ENCODE peak calls at places on chromosomes 1 and 21, in eight cellular contexts. One of them, this sample, is unnamed. For H3K4me1, the result is how much of the 10 kb centered on the place peaks cover.

GRCh38 chr1:36731226-36732037 is 248.7 kb upstream of the CSF3R start:
- DNase-seq in prostate gland: no peak
- DNase-seq in sigmoid colon: no peak
- DNase-seq in esophagus squamous epithelium: no peak
- DNase-seq in heart left ventricle: no peak
- DNase-seq in tibial nerve: no peak
- DNase-seq in uterus: no peak
- DNase-seq in IMR-90: no peak
- DNase-seq in this sample: no peak

GRCh38 chr1:27570823-27571222 is 33.1 kb downstream of the AHDC1 start:
- DNase-seq in tibial nerve: no peak
- DNase-seq in esophagus squamous epithelium: no peak
- DNase-seq in sigmoid colon: no peak
- DNase-seq in heart left ventricle: no peak
- DNase-seq in uterus: no peak
- DNase-seq in IMR-90: no peak
- DNase-seq in prostate gland: no peak
- DNase-seq in this sample: no peak

GRCh38 chr1:36469163-36469562 is 5.0 kb upstream of the MRPS15 start:
- DNase-seq in esophagus squamous epithelium: no peak
- DNase-seq in IMR-90: no peak
- DNase-seq in prostate gland: no peak
- DNase-seq in tibial nerve: no peak
- DNase-seq in sigmoid colon: no peak
- DNase-seq in heart left ventricle: no peak
- DNase-seq in uterus: no peak
- DNase-seq in this sample: no peak

GRCh38 chr1:38018864-38019343 is 6.4 kb downstream of the UTP11 start:
- DNase-seq in prostate gland: no peak
- DNase-seq in tibial nerve: no peak
- DNase-seq in heart left ventricle: no peak
- DNase-seq in esophagus squamous epithelium: no peak
- DNase-seq in uterus: no peak
- DNase-seq in sigmoid colon: no peak
- DNase-seq in IMR-90: peak
- DNase-seq in this sample: no peak

GRCh38 chr1:171740987-171741871 is 636 bp downstream of the VAMP4 start:
- DNase-seq in uterus: peak
- DNase-seq in IMR-90: peak
- DNase-seq in esophagus squamous epithelium: no peak
- DNase-seq in sigmoid colon: peak
- DNase-seq in prostate gland: peak
- DNase-seq in heart left ventricle: peak
- DNase-seq in tibial nerve: peak
- DNase-seq in this sample: peak

GRCh38 chr1:169486281-169486904 is 649 bp upstream of the SLC19A2 start:
- DNase-seq in sigmoid colon: no peak
- DNase-seq in heart left ventricle: peak
- DNase-seq in esophagus squamous epithelium: no peak
- DNase-seq in tibial nerve: no peak
- DNase-seq in IMR-90: peak
- DNase-seq in uterus: no peak
- DNase-seq in prostate gland: no peak
- DNase-seq in this sample: no peak

GRCh38 chr1:223700942-223701637 is 11.2 kb upstream of the CAPN2 start:
- DNase-seq in sigmoid colon: no peak
- DNase-seq in tibial nerve: no peak
- DNase-seq in heart left ventricle: peak
- DNase-seq in prostate gland: no peak
- DNase-seq in uterus: peak
- DNase-seq in esophagus squamous epithelium: no peak
- DNase-seq in IMR-90: peak
- DNase-seq in this sample: no peak

GRCh38 chr21:29267666-29268065 is 31.1 kb upstream of the BACH1 start:
- DNase-seq in uterus: no peak
- DNase-seq in tibial nerve: no peak
- DNase-seq in IMR-90: no peak
- DNase-seq in heart left ventricle: no peak
- DNase-seq in esophagus squamous epithelium: no peak
- DNase-seq in sigmoid colon: no peak
- DNase-seq in prostate gland: no peak
- DNase-seq in this sample: no peak

GRCh38 chr21:35399002-35399401 is 349.9 kb upstream of the RUNX1 start:
- DNase-seq in tibial nerve: no peak
- DNase-seq in prostate gland: no peak
- DNase-seq in uterus: no peak
- DNase-seq in IMR-90: no peak
- DNase-seq in esophagus squamous epithelium: no peak
- DNase-seq in heart left ventricle: no peak
- DNase-seq in sigmoid colon: no peak
- DNase-seq in this sample: no peak

GRCh38 chr1:27353629-27354028 is 11.8 kb downstream of the SYTL1 start:
- DNase-seq in esophagus squamous epithelium: no peak
- DNase-seq in sigmoid colon: no peak
- DNase-seq in heart left ventricle: no peak
- DNase-seq in IMR-90: no peak
- DNase-seq in uterus: no peak
- DNase-seq in prostate gland: no peak
- DNase-seq in tibial nerve: no peak
- DNase-seq in this sample: no peak

DNA sequence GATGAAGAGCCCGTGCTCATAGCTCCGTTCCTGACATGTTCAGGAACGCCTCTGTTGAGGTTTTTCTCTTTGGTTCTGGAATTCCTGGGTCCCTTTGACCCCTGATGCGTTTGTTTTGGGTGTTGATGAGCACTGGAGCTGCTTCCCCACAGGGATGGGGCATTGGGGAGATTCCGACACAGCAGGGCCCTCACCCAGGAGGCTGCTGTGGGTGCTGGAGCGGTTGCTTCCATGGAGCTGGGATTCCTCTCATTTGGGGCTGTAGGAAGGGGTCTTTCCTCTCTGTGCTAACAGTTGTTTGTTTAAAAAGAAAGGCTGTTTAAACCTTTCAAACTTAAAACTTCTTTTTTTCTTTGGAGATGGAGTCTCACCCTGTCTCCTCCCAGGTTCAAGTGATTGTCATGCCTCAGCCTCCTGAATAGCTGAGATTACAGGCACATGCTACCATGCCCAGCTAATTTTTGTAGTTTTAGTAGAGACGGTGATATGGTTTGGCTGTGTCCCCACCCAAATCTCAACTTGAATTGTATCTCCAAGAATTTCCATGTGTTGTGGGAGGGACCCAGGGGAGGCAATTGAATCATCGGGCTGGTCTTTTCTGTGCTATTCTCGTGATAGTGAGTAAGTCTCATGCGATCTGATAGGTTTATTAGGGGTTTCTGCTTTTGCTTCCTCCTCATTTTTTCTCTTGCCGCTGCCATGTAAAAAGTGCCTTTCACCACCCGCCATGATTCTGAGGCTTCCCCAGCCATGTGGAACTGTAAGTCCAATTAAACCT is 48.9 kb downstream of the SKI start:
- DNase-seq in tibial nerve: no peak
- DNase-seq in IMR-90: peak
- DNase-seq in heart left ventricle: no peak
- DNase-seq in esophagus squamous epithelium: no peak
- DNase-seq in uterus: no peak
- DNase-seq in sigmoid colon: no peak
- DNase-seq in prostate gland: no peak
- DNase-seq in this sample: no peak
- H3K27ac ChIP-seq in tibial nerve: peak
- H3K27ac ChIP-seq in IMR-90: peak
- H3K27ac ChIP-seq in heart left ventricle: peak
- H3K27ac ChIP-seq in esophagus squamous epithelium: peak
- H3K27ac ChIP-seq in uterus: peak
- H3K27ac ChIP-seq in sigmoid colon: peak
- H3K27ac ChIP-seq in prostate gland: peak
- H3K27ac ChIP-seq in this sample: no peak

GRCh38 chr1:31580513-31580870 is 4.2 kb downstream of the TINAGL1 start:
- DNase-seq in prostate gland: peak
- DNase-seq in tibial nerve: no peak
- DNase-seq in sigmoid colon: peak
- DNase-seq in esophagus squamous epithelium: no peak
- DNase-seq in uterus: peak
- DNase-seq in IMR-90: peak
- DNase-seq in heart left ventricle: peak
- DNase-seq in this sample: no peak
- H3K4me1 ChIP-seq in prostate gland: under half
- H3K4me1 ChIP-seq in tibial nerve: under half
- H3K4me1 ChIP-seq in sigmoid colon: half or more
- H3K4me1 ChIP-seq in esophagus squamous epithelium: under half
- H3K4me1 ChIP-seq in uterus: under half
- H3K4me1 ChIP-seq in IMR-90: under half
- H3K4me1 ChIP-seq in heart left ventricle: half or more
- H3K4me1 ChIP-seq in this sample: under half

DNA sequence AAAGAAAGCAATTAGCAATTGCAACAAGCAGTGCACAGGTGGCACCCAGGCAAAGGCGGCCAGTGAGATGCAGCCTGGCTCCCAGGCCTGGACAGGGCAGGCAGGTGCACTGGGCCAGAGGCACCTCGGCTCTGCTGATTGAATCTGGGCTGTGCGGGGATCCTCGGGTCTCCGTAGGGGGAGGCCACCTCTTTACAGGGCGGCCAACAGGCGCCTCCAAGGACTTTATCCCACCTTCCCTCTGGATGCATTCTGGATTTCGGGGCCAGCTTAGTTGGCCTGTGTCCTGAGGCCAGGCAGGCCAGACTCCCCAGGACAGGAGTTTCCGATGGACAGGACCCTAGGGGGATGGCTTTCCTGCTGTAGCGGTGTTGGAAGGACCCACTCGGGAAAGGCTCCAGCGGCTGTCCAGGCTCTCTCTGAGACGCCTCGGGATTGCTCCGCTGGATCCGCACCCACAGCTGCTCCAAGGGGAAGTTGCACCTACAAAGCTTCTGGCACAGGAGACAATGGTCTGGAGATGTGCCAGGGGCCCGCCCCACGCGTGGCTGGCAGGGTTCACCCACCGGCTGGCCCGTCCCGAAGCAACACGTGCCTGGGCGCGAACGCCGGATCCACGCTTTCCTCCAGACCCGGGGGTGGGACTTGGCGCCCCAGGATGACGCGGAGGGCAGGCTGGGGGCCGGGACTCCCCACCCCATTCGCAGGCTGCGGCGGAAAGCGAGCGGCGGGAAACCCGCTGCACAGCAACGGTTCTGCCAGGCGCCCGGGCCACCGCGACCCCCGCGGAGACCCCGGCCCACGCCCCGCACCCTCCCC is 810 bp downstream of the SLC19A1 start:
- DNase-seq in prostate gland: peak
- DNase-seq in uterus: peak
- DNase-seq in sigmoid colon: peak
- DNase-seq in tibial nerve: peak
- DNase-seq in esophagus squamous epithelium: no peak
- DNase-seq in IMR-90: peak
- DNase-seq in heart left ventricle: peak
- DNase-seq in this sample: peak
- TF ChIP-seq POLR2A in prostate gland: no peak
- TF ChIP-seq POLR2A in uterus: no peak
- TF ChIP-seq POLR2A in sigmoid colon: no peak
- TF ChIP-seq POLR2A in tibial nerve: no peak
- TF ChIP-seq POLR2A in esophagus squamous epithelium: no peak
- TF ChIP-seq POLR2A in IMR-90: no peak
- TF ChIP-seq POLR2A in heart left ventricle: no peak
- TF ChIP-seq POLR2A in this sample: no peak

GRCh38 chr1:25768999-25769398 is 31.0 kb upstream of the SELENON start:
- DNase-seq in IMR-90: no peak
- DNase-seq in esophagus squamous epithelium: no peak
- DNase-seq in tibial nerve: no peak
- DNase-seq in uterus: no peak
- DNase-seq in prostate gland: no peak
- DNase-seq in sigmoid colon: no peak
- DNase-seq in heart left ventricle: no peak
- DNase-seq in this sample: no peak
- H3K27ac ChIP-seq in IMR-90: no peak
- H3K27ac ChIP-seq in esophagus squamous epithelium: no peak
- H3K27ac ChIP-seq in tibial nerve: no peak
- H3K27ac ChIP-seq in uterus: no peak
- H3K27ac ChIP-seq in prostate gland: no peak
- H3K27ac ChIP-seq in sigmoid colon: no peak
- H3K27ac ChIP-seq in heart left ventricle: no peak
- H3K27ac ChIP-seq in this sample: no peak

GRCh38 chr1:151520359-151520758 is 9.2 kb downstream of the CGN start:
- DNase-seq in IMR-90: no peak
- DNase-seq in uterus: no peak
- DNase-seq in esophagus squamous epithelium: no peak
- DNase-seq in sigmoid colon: no peak
- DNase-seq in prostate gland: no peak
- DNase-seq in tibial nerve: no peak
- DNase-seq in heart left ventricle: no peak
- DNase-seq in this sample: no peak
- H3K4me1 ChIP-seq in IMR-90: under half
- H3K4me1 ChIP-seq in uterus: under half
- H3K4me1 ChIP-seq in esophagus squamous epithelium: under half
- H3K4me1 ChIP-seq in sigmoid colon: under half
- H3K4me1 ChIP-seq in prostate gland: under half
- H3K4me1 ChIP-seq in tibial nerve: under half
- H3K4me1 ChIP-seq in heart left ventricle: under half
- H3K4me1 ChIP-seq in this sample: under half

GRCh38 chr1:209767105-209767504 is 11.3 kb downstream of the TRAF3IP3 start:
- DNase-seq in prostate gland: no peak
- DNase-seq in esophagus squamous epithelium: no peak
- DNase-seq in uterus: no peak
- DNase-seq in IMR-90: no peak
- DNase-seq in tibial nerve: no peak
- DNase-seq in heart left ventricle: no peak
- DNase-seq in sigmoid colon: no peak
- DNase-seq in this sample: no peak

GRCh38 chr1:209769956-209770355 is 14.1 kb downstream of the TRAF3IP3 start:
- DNase-seq in esophagus squamous epithelium: no peak
- DNase-seq in sigmoid colon: no peak
- DNase-seq in IMR-90: no peak
- DNase-seq in uterus: no peak
- DNase-seq in heart left ventricle: no peak
- DNase-seq in tibial nerve: no peak
- DNase-seq in prostate gland: no peak
- DNase-seq in this sample: no peak

GRCh38 chr1:209767706-209768105 is 11.9 kb downstream of the TRAF3IP3 start:
- DNase-seq in sigmoid colon: no peak
- DNase-seq in tibial nerve: no peak
- DNase-seq in IMR-90: no peak
- DNase-seq in esophagus squamous epithelium: no peak
- DNase-seq in heart left ventricle: no peak
- DNase-seq in prostate gland: no peak
- DNase-seq in uterus: no peak
- DNase-seq in this sample: no peak

GRCh38 chr1:209769171-209769904 is 13.5 kb downstream of the TRAF3IP3 start:
- DNase-seq in sigmoid colon: peak
- DNase-seq in IMR-90: peak
- DNase-seq in uterus: peak
- DNase-seq in tibial nerve: peak
- DNase-seq in esophagus squamous epithelium: peak
- DNase-seq in heart left ventricle: peak
- DNase-seq in prostate gland: no peak
- DNase-seq in this sample: no peak

DNA sequence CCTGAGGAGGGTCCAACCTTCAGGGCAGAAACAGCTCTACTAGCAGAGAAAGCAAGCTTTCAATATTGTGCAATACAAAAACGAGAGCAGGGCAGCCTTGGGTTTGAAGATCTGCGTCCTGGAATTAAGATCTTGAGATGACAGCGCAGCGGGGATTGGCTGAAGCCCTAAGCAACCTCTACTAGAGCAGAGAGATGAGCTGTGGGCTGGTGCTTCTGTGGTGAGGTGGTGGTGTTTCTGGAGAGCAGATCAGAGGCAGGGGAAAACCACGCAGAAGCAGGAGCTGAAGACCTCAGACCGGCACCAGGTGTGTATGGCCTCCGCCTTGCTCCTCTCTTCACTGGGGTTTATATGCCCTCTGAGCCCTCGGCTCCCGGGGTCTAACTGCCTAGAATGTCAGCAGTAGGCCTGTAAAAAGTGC is 12.5 kb downstream of the TRAF3IP3 start:
- DNase-seq in heart left ventricle: no peak
- DNase-seq in uterus: no peak
- DNase-seq in prostate gland: no peak
- DNase-seq in sigmoid colon: no peak
- DNase-seq in tibial nerve: no peak
- DNase-seq in IMR-90: no peak
- DNase-seq in esophagus squamous epithelium: no peak
- DNase-seq in this sample: no peak
- TF ChIP-seq POLR2A in heart left ventricle: no peak
- TF ChIP-seq POLR2A in uterus: no peak
- TF ChIP-seq POLR2A in prostate gland: no peak
- TF ChIP-seq POLR2A in sigmoid colon: no peak
- TF ChIP-seq POLR2A in tibial nerve: no peak
- TF ChIP-seq POLR2A in IMR-90: no peak
- TF ChIP-seq POLR2A in esophagus squamous epithelium: no peak
- TF ChIP-seq POLR2A in this sample: no peak

This sample was measured in right lobe of liver.